ENCODE peak calls at places on chromosomes 4 and X, in seven cellular contexts. R is Caco-2, T is brain microvascular endothelial cell, N is mesenchymal stem cell, P is heart left ventricle, A is GM12878, Z is adrenal gland. B is an unnamed sample. For H3K27me3 and H3K36me3, the result is how much of the 10 kb centered on the place peaks cover.

GRCh38 chrX:150205011-150205410 is 158.1 kb upstream of the MAMLD1 start:
- DNase-seq in P (no peak), T (no peak), N (peak), R (no peak), A (no peak), Z (peak), B (no peak)

GRCh38 chr4:152983774-152984411 is 47.8 kb downstream of the FHDC1 start:
- DNase-seq in N (no peak), Z (no peak), R (no peak), P (no peak), A (no peak), T (peak), B (peak)

GRCh38 chr4:137278431-137278830 is 253.9 kb downstream of the PCDH18 start:
- DNase-seq in A (no peak), Z (no peak), P (no peak), N (no peak), T (no peak), R (no peak), B (no peak)

GRCh38 chrX:43002526-43003203 is 224.7 kb upstream of the PPP1R2C start:
- DNase-seq in T (no peak), A (peak), P (no peak), N (no peak), R (no peak), Z (no peak), B (no peak)

GRCh38 chr4:16794816-16795445 is 103.5 kb downstream of the LDB2 start:
- DNase-seq in T (peak), N (peak), R (peak), A (no peak), Z (peak), P (peak), B (peak)

GRCh38 chr4:151417766-151418376 is 8.9 kb downstream of the FHIP1A start:
- DNase-seq in Z (no peak), N (no peak), R (peak), T (no peak), P (no peak), A (no peak), B (peak)

GRCh38 chr4:25310066-25310824 is 2.3 kb upstream of the ZCCHC4 start:
- DNase-seq in Z (no peak), T (no peak), P (no peak), A (peak), N (no peak), R (no peak), B (no peak)

GRCh38 chr4:41379230-41379629 is 122.5 kb downstream of the UCHL1 start:
- DNase-seq in A (no peak), N (no peak), Z (no peak), T (no peak), R (no peak), P (no peak), B (no peak)

GRCh38 chrX:102832661-102833060 is 104.4 kb upstream of the RAB40AL start:
- DNase-seq in P (no peak), Z (peak), R (peak), N (peak), T (peak), A (no peak), B (peak)

GRCh38 chr4:114116861-114117260 is 137.4 kb upstream of the ARSJ start:
- DNase-seq in A (no peak), T (no peak), R (no peak), Z (no peak), N (no peak), P (no peak), B (no peak)

GRCh38 chr4:119299221-119300071 is 22.5 kb downstream of the FABP2 start:
- DNase-seq in R (peak), P (no peak), N (peak), Z (no peak), A (peak), T (no peak), B (no peak)

GRCh38 chr4:41927761-41928499 is 7.3 kb upstream of the TMEM33 start:
- DNase-seq in R (no peak), T (no peak), P (no peak), N (no peak), Z (no peak), A (no peak), B (no peak)

GRCh38 chrX:83510466-83511181 is 2.5 kb downstream of the POU3F4 start:
- DNase-seq in R (no peak), N (no peak), Z (no peak), T (no peak), A (no peak), P (no peak), B (no peak)

GRCh38 chr4:68463796-68464195 is 16.5 kb downstream of the TMPRSS11E start:
- DNase-seq in Z (no peak), N (no peak), P (no peak), A (no peak), R (no peak), T (no peak), B (no peak)

GRCh38 chr4:83828601-83829000 is 292.7 kb downstream of the GPAT3 start:
- DNase-seq in Z (no peak), N (peak), T (no peak), P (no peak), A (no peak), R (no peak), B (no peak)

GRCh38 chrX:102899940-102900916 is 36.8 kb upstream of the RAB40AL start:
- DNase-seq in T (peak), P (peak), N (peak), Z (peak), R (peak), A (peak), B (peak)

GRCh38 chr4:139734201-139734874 is 68.7 kb downstream of the MGST2 start:
- DNase-seq in T (no peak), N (peak), Z (peak), R (no peak), P (no peak), A (no peak), B (no peak)

GRCh38 chr4:147831452-147832192 is 99.7 kb downstream of the ARHGAP10 start:
- DNase-seq in Z (peak), P (peak), T (peak), A (no peak), N (peak), R (no peak), B (peak)

GRCh38 chr4:47215759-47216158 is 184.4 kb downstream of the GABRB1 start:
- DNase-seq in A (no peak), N (no peak), Z (no peak), P (no peak), T (no peak), R (no peak), B (no peak)

GRCh38 chr4:184548321-184548650 is 73.9 kb upstream of the IRF2 start:
- DNase-seq in T (no peak), A (no peak), N (no peak), Z (no peak), R (no peak), P (no peak), B (no peak)

GRCh38 chr4:77921701-77922100 is 59.1 kb downstream of the MRPL1 start:
- DNase-seq in N (peak), Z (no peak), A (no peak), P (no peak), R (peak), T (peak), B (no peak)

GRCh38 chr4:53514509-53514908 is 76.8 kb downstream of the LNX1 start:
- DNase-seq in P (no peak), N (no peak), Z (no peak), T (no peak), A (no peak), R (no peak), B (no peak)

GRCh38 chr4:142278663-142279062 is 567.4 kb downstream of the INPP4B start:
- DNase-seq in Z (no peak), R (no peak), P (no peak), T (no peak), A (no peak), N (no peak), B (no peak)

GRCh38 chrX:37716502-37717068 is 31.0 kb downstream of the XK start:
- DNase-seq in R (no peak), Z (no peak), T (no peak), P (no peak), N (no peak), A (no peak), B (no peak)

GRCh38 chrX:57573754-57574153 is 18.1 kb upstream of the ZXDB start:
- DNase-seq in A (no peak), Z (no peak), P (no peak), T (no peak), R (peak), N (peak), B (no peak)

GRCh38 chr4:108148316-108148715 is 20.4 kb downstream of the LEF1 start:
- DNase-seq in T (no peak), Z (no peak), R (no peak), N (no peak), A (no peak), P (no peak), B (no peak)

GRCh38 chr4:86130160-86130933 is 229.5 kb downstream of the MAPK10 start:
- DNase-seq in T (no peak), N (no peak), R (no peak), Z (no peak), P (no peak), A (no peak), B (no peak)

GRCh38 chrX:12956704-12957541 is 18.0 kb upstream of the TMSB4X start:
- DNase-seq in R (no peak), A (peak), N (peak), P (no peak), Z (no peak), T (no peak), B (no peak)

GRCh38 chrX:37348237-37349130 is 680 bp upstream of the PRRG1 start:
- DNase-seq in A (no peak), P (no peak), T (no peak), R (no peak), N (peak), Z (no peak), B (no peak)

GRCh38 chrX:142001934-142002333 is 98.2 kb downstream of the MAGEC1 start:
- DNase-seq in A (no peak), R (no peak), P (no peak), Z (no peak), N (no peak), T (no peak), B (no peak)

GRCh38 chr4:103002551-103002950 is 17.0 kb downstream of the SLC9B1 start:
- DNase-seq in R (no peak), P (no peak), Z (no peak), N (peak), T (peak), A (no peak), B (no peak)

GRCh38 chr4:4820264-4820663 is 39.2 kb upstream of the MSX1 start:
- DNase-seq in Z (peak), R (no peak), P (no peak), T (no peak), A (no peak), N (no peak), B (no peak)

GRCh38 chrX:15430584-15430983 is 46.4 kb upstream of the VEGFD start:
- DNase-seq in P (no peak), T (no peak), R (no peak), A (no peak), N (no peak), Z (no peak), B (no peak)

GRCh38 chrX:100410901-100411801 is 1.1 kb upstream of the PCDH19 start:
- DNase-seq in Z (no peak), R (no peak), A (no peak), T (no peak), N (no peak), P (no peak), B (peak)
- H3K4me3 ChIP-seq in Z (no peak), R (no peak), A (no peak), T (no peak), N (peak), P (peak), B (peak)

GRCh38 chr4:14386196-14386595 is 616.1 kb upstream of the CPEB2 start:
- DNase-seq in T (no peak), P (no peak), N (no peak), A (no peak), R (no peak), Z (no peak), B (no peak)
- H3K27me3 ChIP-seq in T (under half), P (under half), N (under half), A (under half), R (under half), Z (under half), B (under half)

DNA sequence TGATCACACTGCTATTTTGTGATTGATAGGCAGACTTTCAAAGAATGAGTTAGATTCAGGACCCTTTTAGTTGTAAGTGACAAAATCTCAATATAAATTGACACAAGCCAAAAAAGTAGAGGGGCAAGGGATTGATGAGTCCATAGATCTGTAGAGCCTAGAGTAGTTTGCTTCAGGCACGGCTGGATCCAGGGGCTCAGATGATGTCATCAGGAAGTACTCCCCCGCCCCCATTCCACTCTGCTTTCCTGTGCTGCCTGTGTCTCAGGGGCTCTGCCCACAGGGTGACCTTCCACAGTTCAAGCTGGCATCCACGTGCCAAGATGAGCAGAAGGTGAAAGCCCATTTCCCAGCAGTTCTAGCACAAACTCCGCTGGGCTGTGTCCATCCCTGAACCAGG is 13.6 kb downstream of the WFS1 start:
- DNase-seq in A (no peak), N (no peak), P (no peak), R (no peak), Z (no peak), T (no peak), B (no peak)
- H3K36me3 ChIP-seq in A (under half), N (half or more), P (under half), R (under half), Z (under half), T (under half), B (under half)

GRCh38 chrX:154375156-154375504 is 696 bp upstream of the FLNA start:
- DNase-seq in Z (no peak), N (no peak), A (no peak), T (no peak), P (no peak), R (no peak), B (no peak)
- H3K4me3 ChIP-seq in Z (no peak), N (peak), A (no peak), T (no peak), P (peak), R (peak), B (peak)

GRCh38 chrX:94123062-94123461 is 449.1 kb downstream of the FAM133A start:
- DNase-seq in T (no peak), A (no peak), R (no peak), N (no peak), Z (no peak), P (no peak), B (no peak)
- H3K27me3 ChIP-seq in T (under half), A (under half), R (under half), N (under half), Z (under half), P (under half), B (under half)

GRCh38 chr4:88702780-88703179 is 5.2 kb upstream of the NAP1L5 start:
- DNase-seq in A (no peak), Z (no peak), R (no peak), N (no peak), P (no peak), T (no peak), B (no peak)

GRCh38 chr4:88709989-88710388 is 12.4 kb upstream of the NAP1L5 start:
- DNase-seq in N (no peak), P (no peak), T (no peak), A (no peak), R (no peak), Z (no peak), B (no peak)

GRCh38 chr4:88706574-88706973 is 8.9 kb upstream of the NAP1L5 start:
- DNase-seq in P (no peak), N (peak), A (no peak), T (peak), R (peak), Z (peak), B (peak)

GRCh38 chr4:88705805-88706518 is 8.3 kb upstream of the NAP1L5 start:
- DNase-seq in T (no peak), P (no peak), A (no peak), N (peak), Z (no peak), R (no peak), B (no peak)

DNA sequence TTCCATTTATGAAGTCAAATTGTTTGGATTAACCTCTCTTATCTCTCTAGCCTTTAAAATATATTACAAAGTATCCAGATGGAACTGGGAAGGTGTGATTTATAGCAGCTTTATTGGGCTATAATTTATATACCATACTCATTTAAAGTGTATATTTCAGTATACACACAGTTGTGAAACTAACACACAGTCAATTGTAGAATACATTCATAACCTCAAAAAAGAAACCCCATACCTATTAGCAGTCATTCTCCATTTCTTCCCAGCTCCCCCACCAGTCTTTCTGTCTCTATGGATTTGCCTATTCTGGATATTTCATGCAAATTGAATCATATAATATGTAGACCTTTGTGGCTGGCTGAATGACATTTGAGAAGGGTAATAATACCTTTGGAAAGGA is 7.6 kb upstream of the NAP1L5 start:
- DNase-seq in R (no peak), P (no peak), Z (no peak), N (no peak), A (no peak), T (no peak), B (no peak)
- H3K36me3 ChIP-seq in R (under half), P (half or more), Z (under half), N (under half), A (under half), T (under half), B (under half)

DNA sequence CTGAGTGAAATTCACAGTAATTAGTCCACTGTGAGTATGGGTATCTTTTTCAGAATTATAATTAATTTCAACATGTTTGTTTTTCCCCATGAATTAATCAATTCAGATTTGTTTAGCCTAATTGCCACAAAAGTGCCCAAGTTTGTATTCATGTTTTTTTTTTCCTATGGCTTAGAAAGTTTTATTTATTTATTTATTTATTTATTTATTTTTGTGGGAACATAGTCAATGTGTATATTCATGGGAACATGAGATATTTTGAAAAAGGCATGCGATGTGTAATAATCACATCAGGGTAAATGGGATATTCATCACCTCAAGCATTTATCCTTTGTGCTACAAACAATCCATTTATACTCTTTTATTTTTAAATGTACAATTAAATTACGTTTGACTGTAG is 475.3 kb downstream of the ADGRL3 start:
- DNase-seq in T (no peak), A (no peak), R (no peak), Z (no peak), P (no peak), N (no peak), B (no peak)
- H3K4me3 ChIP-seq in T (no peak), A (no peak), R (no peak), Z (no peak), P (no peak), N (no peak), B (no peak)